ENCODE peak calls at places on chromosomes 2 and 18, in four cellular contexts. V, G, B and Y are unnamed samples.

GRCh38 chr18:9380101-9380500 is 45.5 kb downstream of the TWSG1 start:
- DNase-seq in V (no peak), G (no peak), B (no peak), Y (no peak)

GRCh38 chr2:176122633-176123482 is at the start of gene HOXD9:
- DNase-seq in V (no peak), G (no peak), B (no peak), Y (no peak)

GRCh38 chr2:7272180-7272579 is 355.0 kb downstream of the RNF144A start:
- DNase-seq in V (no peak), G (no peak), B (no peak), Y (no peak)

GRCh38 chr2:122070241-122070731 is 314.8 kb downstream of the TSN start:
- DNase-seq in V (peak; percentile 32), G (no peak), B (no peak), Y (no peak)

GRCh38 chr2:39530423-39530866 is 93.4 kb upstream of the MAP4K3 start:
- DNase-seq in V (peak; percentile 79), G (no peak), B (no peak), Y (no peak)

GRCh38 chr2:10216677-10217498 is 85.8 kb upstream of the HPCAL1 start:
- DNase-seq in V (no peak), G (no peak), B (no peak), Y (peak; percentile 26)

GRCh38 chr2:118254117-118254516 is 165.8 kb downstream of the INSIG2 start:
- DNase-seq in V (no peak), G (no peak), B (no peak), Y (no peak)

GRCh38 chr2:11375025-11375688 is 30.7 kb upstream of the ROCK2 start:
- DNase-seq in V (no peak), G (no peak), B (no peak), Y (no peak)

GRCh38 chr2:9761547-9761946 is 81.7 kb upstream of the TAF1B start:
- DNase-seq in V (no peak), G (no peak), B (no peak), Y (no peak)

GRCh38 chr2:100390001-100390940 is 27.2 kb downstream of the CHST10 start:
- DNase-seq in V (no peak), G (no peak), B (no peak), Y (no peak)

GRCh38 chr2:26088038-26088643 is 54.3 kb downstream of the RAB10 start:
- DNase-seq in V (peak; percentile 6), G (no peak), B (no peak), Y (no peak)

GRCh38 chr2:173644146-173644545 is 289.5 kb downstream of the CDCA7 start:
- DNase-seq in V (peak; percentile 66), G (no peak), B (no peak), Y (no peak)

GRCh38 chr18:79586436-79587297 is 92.9 kb upstream of the CTDP1 start:
- DNase-seq in V (no peak), G (no peak), B (no peak), Y (peak; percentile 38)

GRCh38 chr2:3633982-3634630 is 23.9 kb upstream of the ALLC start:
- DNase-seq in V (no peak), G (no peak), B (peak; percentile 56), Y (no peak)

GRCh38 chr18:7447629-7448028 is 119.5 kb upstream of the PTPRM start:
- DNase-seq in V (peak; percentile 1), G (no peak), B (no peak), Y (no peak)

GRCh38 chr2:240503375-240503774 is 54.4 kb downstream of the ANKMY1 start:
- DNase-seq in V (no peak), G (no peak), B (peak; percentile 37), Y (no peak)

GRCh38 chr18:25594351-25594750 is 242.4 kb upstream of the ZNF521 start:
- DNase-seq in V (peak; percentile 5), G (no peak), B (no peak), Y (no peak)

GRCh38 chr2:64743739-64744330 is 90.1 kb upstream of the SERTAD2 start:
- DNase-seq in V (no peak), G (no peak), B (no peak), Y (no peak)

GRCh38 chr2:64742678-64743077 is 89.0 kb upstream of the SERTAD2 start:
- DNase-seq in V (no peak), G (no peak), B (no peak), Y (no peak)

GRCh38 chr2:64748561-64748960 is 94.8 kb upstream of the SERTAD2 start:
- DNase-seq in V (no peak), G (no peak), B (no peak), Y (no peak)

GRCh38 chr2:64748147-64748546 is 94.4 kb upstream of the SERTAD2 start:
- DNase-seq in V (no peak), G (no peak), B (no peak), Y (no peak)

DNA sequence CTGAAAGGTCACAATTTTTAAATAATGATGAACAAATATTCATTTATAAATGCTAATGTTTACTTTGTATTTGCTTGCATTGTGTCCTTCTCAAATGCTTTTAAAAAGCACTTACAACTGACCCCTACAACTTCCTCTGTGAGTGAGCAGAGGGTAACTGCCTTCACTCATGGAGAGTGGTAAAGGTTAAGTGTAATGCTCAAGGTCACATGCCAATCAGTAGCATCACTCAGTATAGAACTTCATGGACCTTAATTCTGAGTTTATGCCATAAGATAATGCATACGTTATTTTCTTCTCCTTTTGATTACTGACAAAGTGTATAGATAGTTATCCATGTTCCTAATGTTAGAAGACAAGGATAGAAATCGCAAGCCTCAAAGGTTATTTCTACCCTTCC is 91.8 kb upstream of the SERTAD2 start:
- DNase-seq in V (no peak), G (no peak), B (no peak), Y (no peak)
- TF ChIP-seq CTCF in V (no peak), G (no peak), B (no peak), Y (no peak)

DNA sequence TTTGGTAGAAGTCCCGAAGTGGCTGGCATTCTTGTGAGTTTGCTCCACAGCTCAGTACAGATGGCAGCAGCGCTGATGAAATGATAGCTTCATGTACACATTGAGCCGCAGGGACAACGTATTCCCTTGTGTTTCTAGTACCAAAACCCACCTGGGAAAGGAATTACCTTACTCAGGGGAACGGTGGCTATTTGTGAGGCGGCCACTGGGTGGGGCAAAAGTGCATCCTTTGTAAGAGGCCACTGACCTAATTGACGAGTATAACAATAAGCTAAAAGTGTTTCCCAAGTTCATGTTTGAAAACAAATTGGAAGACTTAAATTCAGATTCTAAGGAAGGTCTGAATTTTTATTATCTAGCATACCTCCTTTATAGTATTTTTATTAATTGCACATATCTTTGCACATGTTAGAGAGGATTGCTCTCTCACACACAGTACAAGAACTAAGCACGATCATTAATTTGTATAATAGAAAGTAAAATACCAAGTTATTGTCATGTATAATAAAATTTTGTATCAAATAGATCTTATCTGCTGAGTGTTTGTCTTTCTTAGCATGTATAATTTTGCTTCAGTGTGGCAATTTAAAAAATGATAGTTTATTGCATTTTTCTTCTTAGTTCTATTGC is 25.3 kb upstream of the CDH7 start:
- DNase-seq in V (no peak), G (no peak), B (no peak), Y (no peak)
- TF ChIP-seq CTCF in V (no peak), G (no peak), B (no peak), Y (no peak)

GRCh38 chr18:655445-655844 is 2.0 kb upstream of the TYMS start:
- DNase-seq in V (no peak), G (no peak), B (no peak), Y (no peak)

GRCh38 chr18:657998-658946 is 819 bp downstream of the TYMS start:
- DNase-seq in V (peak; percentile 87), G (no peak), B (peak; percentile 84), Y (peak; percentile 58)

GRCh38 chr18:658947-659533 is 1.6 kb downstream of the TYMS start:
- DNase-seq in V (no peak), G (no peak), B (no peak), Y (no peak)

GRCh38 chr18:659597-659996 is 2.1 kb downstream of the TYMS start:
- DNase-seq in V (no peak), G (no peak), B (no peak), Y (no peak)

DNA sequence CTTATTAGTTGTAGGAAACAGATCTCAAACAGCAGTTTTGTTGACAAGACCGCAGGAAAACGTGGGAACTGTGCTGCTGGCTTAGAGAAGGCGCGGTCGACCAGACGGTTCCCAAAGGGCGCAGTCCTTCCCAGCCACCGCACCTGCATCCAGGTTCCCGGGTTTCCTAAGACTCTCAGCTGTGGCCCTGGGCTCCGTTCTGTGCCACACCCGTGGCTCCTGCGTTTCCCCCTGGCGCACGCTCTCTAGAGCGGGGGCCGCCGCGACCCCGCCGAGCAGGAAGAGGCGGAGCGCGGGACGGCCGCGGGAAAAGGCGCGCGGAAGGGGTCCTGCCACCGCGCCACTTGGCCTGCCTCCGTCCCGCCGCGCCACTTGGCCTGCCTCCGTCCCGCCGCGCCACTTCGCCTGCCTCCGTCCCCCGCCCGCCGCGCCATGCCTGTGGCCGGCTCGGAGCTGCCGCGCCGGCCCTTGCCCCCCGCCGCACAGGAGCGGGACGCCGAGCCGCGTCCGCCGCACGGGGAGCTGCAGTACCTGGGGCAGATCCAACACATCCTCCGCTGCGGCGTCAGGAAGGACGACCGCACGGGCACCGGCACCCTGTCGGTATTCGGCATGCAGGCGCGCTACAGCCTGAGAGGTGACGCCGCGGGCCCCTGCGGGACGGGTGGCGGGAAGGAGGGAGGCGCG is at the start of gene TYMS:
- DNase-seq in V (peak; percentile 14), G (no peak), B (no peak), Y (no peak)
- TF ChIP-seq CTCF in V (peak; percentile 36), G (no peak), B (no peak), Y (no peak)

GRCh38 chr2:105404736-105405135 is 5.9 kb upstream of the FHL2 start:
- DNase-seq in V (no peak), G (no peak), B (no peak), Y (no peak)

GRCh38 chr2:105403241-105403784 is 4.5 kb upstream of the FHL2 start:
- DNase-seq in V (no peak), G (no peak), B (no peak), Y (no peak)

GRCh38 chr2:105405291-105405690 is 6.4 kb upstream of the FHL2 start:
- DNase-seq in V (peak; percentile 78), G (no peak), B (no peak), Y (no peak)

GRCh38 chr2:105402809-105403208 is 4.0 kb upstream of the FHL2 start:
- DNase-seq in V (no peak), G (no peak), B (no peak), Y (no peak)

DNA sequence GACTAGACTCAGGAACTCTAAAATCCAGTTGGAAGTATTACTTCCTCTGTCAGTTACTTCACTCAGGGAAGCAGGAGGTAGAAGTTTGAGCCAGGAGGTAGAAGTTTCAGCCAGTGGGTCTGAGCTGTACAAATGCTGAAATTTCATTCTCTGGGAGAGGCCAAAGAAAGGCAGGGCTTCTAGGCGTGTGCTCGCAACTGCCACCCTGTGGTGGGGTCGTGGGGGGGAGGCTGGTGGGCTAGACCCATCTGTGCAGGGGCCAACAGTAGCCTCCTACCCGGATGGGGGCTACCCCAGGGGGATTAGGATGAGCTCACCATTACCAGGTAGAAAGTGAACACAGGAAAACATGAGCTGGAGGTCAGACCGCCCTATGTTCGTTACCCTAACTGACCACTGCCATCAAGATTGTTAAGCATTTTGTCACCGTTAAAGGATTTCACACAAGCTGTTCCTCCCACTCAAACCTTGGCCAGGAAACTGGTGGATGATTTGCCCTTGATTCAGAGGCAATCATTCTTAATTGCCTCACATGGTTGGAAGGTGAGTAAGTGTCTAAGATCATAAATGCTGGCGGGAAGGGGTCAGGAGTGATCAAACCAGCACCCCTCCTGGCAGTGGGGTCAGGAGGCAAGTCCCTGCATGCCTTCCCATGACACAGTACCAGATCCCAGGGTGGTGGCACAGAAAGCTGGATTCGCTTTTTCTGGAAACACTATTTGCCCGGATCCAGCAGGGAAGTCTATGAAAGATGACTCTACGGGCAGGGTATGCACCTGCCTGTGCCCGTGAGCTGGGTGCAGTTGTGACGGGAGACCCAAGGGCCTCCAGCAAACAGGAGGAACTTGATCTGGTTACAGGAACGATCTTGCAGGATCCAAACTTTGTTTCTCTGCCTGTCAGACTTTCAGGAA is 5.2 kb upstream of the FHL2 start:
- DNase-seq in V (peak; percentile 95), G (no peak), B (no peak), Y (no peak)
- TF ChIP-seq CTCF in V (peak; percentile 76), G (no peak), B (no peak), Y (no peak)

GRCh38 chr2:219388127-219388844 is 574 bp upstream of the DNPEP start:
- DNase-seq in V (peak; percentile 94), G (peak; percentile 98), B (peak; percentile 99), Y (peak; percentile 97)
- TF ChIP-seq CTCF in V (peak; percentile 71), G (peak; percentile 65), B (peak; percentile 85), Y (peak; percentile 58)